ENCODE peak calls at places on chromosomes 5 and 9, in four cellular contexts. One of them, this sample, is unnamed.

GRCh38 chr5:10607023-10607665 is 43.3 kb downstream of the ANKRD33B start:
- DNase-seq in RWPE1: no peak
- DNase-seq in T-helper 1 cell: no peak
- DNase-seq in activated CD8-positive, alpha-beta memory T cell treated with anti-CD3 and anti-CD28 coated beads, Interleukin-2, amount 50 U/mL, for 4 hours: no peak
- DNase-seq in this sample: peak

GRCh38 chr9:87195306-87195705 is 248.0 kb upstream of the GAS1 start:
- DNase-seq in RWPE1: no peak
- DNase-seq in T-helper 1 cell: no peak
- DNase-seq in activated CD8-positive, alpha-beta memory T cell treated with anti-CD3 and anti-CD28 coated beads, Interleukin-2, amount 50 U/mL, for 4 hours: no peak
- DNase-seq in this sample: no peak

GRCh38 chr9:126151671-126152050 is 175.0 kb upstream of the MVB12B start:
- DNase-seq in RWPE1: peak
- DNase-seq in T-helper 1 cell: no peak
- DNase-seq in activated CD8-positive, alpha-beta memory T cell treated with anti-CD3 and anti-CD28 coated beads, Interleukin-2, amount 50 U/mL, for 4 hours: no peak
- DNase-seq in this sample: no peak

GRCh38 chr5:72280655-72281069 is 39.4 kb downstream of the MRPS27 start:
- DNase-seq in RWPE1: peak
- DNase-seq in T-helper 1 cell: no peak
- DNase-seq in activated CD8-positive, alpha-beta memory T cell treated with anti-CD3 and anti-CD28 coated beads, Interleukin-2, amount 50 U/mL, for 4 hours: no peak
- DNase-seq in this sample: peak

GRCh38 chr9:70013598-70014196 is 30.0 kb upstream of the MAMDC2 start:
- DNase-seq in RWPE1: peak
- DNase-seq in T-helper 1 cell: no peak
- DNase-seq in activated CD8-positive, alpha-beta memory T cell treated with anti-CD3 and anti-CD28 coated beads, Interleukin-2, amount 50 U/mL, for 4 hours: no peak
- DNase-seq in this sample: no peak

GRCh38 chr5:68405026-68405684 is 189.6 kb downstream of the PIK3R1 start:
- DNase-seq in RWPE1: peak
- DNase-seq in T-helper 1 cell: no peak
- DNase-seq in activated CD8-positive, alpha-beta memory T cell treated with anti-CD3 and anti-CD28 coated beads, Interleukin-2, amount 50 U/mL, for 4 hours: no peak
- DNase-seq in this sample: no peak

GRCh38 chr9:131585375-131585774 is 40.1 kb downstream of the PRRT1B start:
- DNase-seq in RWPE1: no peak
- DNase-seq in T-helper 1 cell: no peak
- DNase-seq in activated CD8-positive, alpha-beta memory T cell treated with anti-CD3 and anti-CD28 coated beads, Interleukin-2, amount 50 U/mL, for 4 hours: peak
- DNase-seq in this sample: no peak

GRCh38 chr9:87894998-87895625 is 12.4 kb downstream of the SPATA31E1 start:
- DNase-seq in RWPE1: no peak
- DNase-seq in T-helper 1 cell: no peak
- DNase-seq in activated CD8-positive, alpha-beta memory T cell treated with anti-CD3 and anti-CD28 coated beads, Interleukin-2, amount 50 U/mL, for 4 hours: no peak
- DNase-seq in this sample: no peak

GRCh38 chr9:80437825-80438224 is 866.1 kb downstream of the TLE4 start:
- DNase-seq in RWPE1: no peak
- DNase-seq in T-helper 1 cell: no peak
- DNase-seq in activated CD8-positive, alpha-beta memory T cell treated with anti-CD3 and anti-CD28 coated beads, Interleukin-2, amount 50 U/mL, for 4 hours: no peak
- DNase-seq in this sample: no peak

GRCh38 chr5:168239325-168239724 is 52.1 kb upstream of the WWC1 start:
- DNase-seq in RWPE1: no peak
- DNase-seq in T-helper 1 cell: no peak
- DNase-seq in activated CD8-positive, alpha-beta memory T cell treated with anti-CD3 and anti-CD28 coated beads, Interleukin-2, amount 50 U/mL, for 4 hours: no peak
- DNase-seq in this sample: no peak

GRCh38 chr9:72588336-72588735 is 66.9 kb downstream of the TMC1 start:
- DNase-seq in RWPE1: no peak
- DNase-seq in T-helper 1 cell: no peak
- DNase-seq in activated CD8-positive, alpha-beta memory T cell treated with anti-CD3 and anti-CD28 coated beads, Interleukin-2, amount 50 U/mL, for 4 hours: no peak
- DNase-seq in this sample: no peak

GRCh38 chr9:33439731-33440130 is 7.7 kb downstream of the AQP3 start:
- DNase-seq in RWPE1: no peak
- DNase-seq in T-helper 1 cell: no peak
- DNase-seq in activated CD8-positive, alpha-beta memory T cell treated with anti-CD3 and anti-CD28 coated beads, Interleukin-2, amount 50 U/mL, for 4 hours: no peak
- DNase-seq in this sample: no peak

GRCh38 chr5:109312695-109313094 is 97.1 kb downstream of the PJA2 start:
- DNase-seq in RWPE1: no peak
- DNase-seq in T-helper 1 cell: no peak
- DNase-seq in activated CD8-positive, alpha-beta memory T cell treated with anti-CD3 and anti-CD28 coated beads, Interleukin-2, amount 50 U/mL, for 4 hours: no peak
- DNase-seq in this sample: no peak

GRCh38 chr5:81760521-81760920 is 9.6 kb upstream of the SSBP2 start:
- DNase-seq in RWPE1: no peak
- DNase-seq in T-helper 1 cell: no peak
- DNase-seq in activated CD8-positive, alpha-beta memory T cell treated with anti-CD3 and anti-CD28 coated beads, Interleukin-2, amount 50 U/mL, for 4 hours: no peak
- DNase-seq in this sample: no peak

GRCh38 chr5:116145416-116145815 is 60.6 kb downstream of the COMMD10 start:
- DNase-seq in RWPE1: no peak
- DNase-seq in T-helper 1 cell: no peak
- DNase-seq in activated CD8-positive, alpha-beta memory T cell treated with anti-CD3 and anti-CD28 coated beads, Interleukin-2, amount 50 U/mL, for 4 hours: no peak
- DNase-seq in this sample: no peak

GRCh38 chr9:122056484-122056883 is 36.6 kb downstream of the TTLL11 start:
- DNase-seq in RWPE1: peak
- DNase-seq in T-helper 1 cell: no peak
- DNase-seq in activated CD8-positive, alpha-beta memory T cell treated with anti-CD3 and anti-CD28 coated beads, Interleukin-2, amount 50 U/mL, for 4 hours: no peak
- DNase-seq in this sample: no peak

GRCh38 chr5:172148381-172148780 is 39.6 kb downstream of the STK10 start:
- DNase-seq in RWPE1: no peak
- DNase-seq in T-helper 1 cell: no peak
- DNase-seq in activated CD8-positive, alpha-beta memory T cell treated with anti-CD3 and anti-CD28 coated beads, Interleukin-2, amount 50 U/mL, for 4 hours: no peak
- DNase-seq in this sample: no peak

GRCh38 chr9:136052433-136052880 is 42.6 kb downstream of the NACC2 start:
- DNase-seq in RWPE1: peak
- DNase-seq in T-helper 1 cell: no peak
- DNase-seq in activated CD8-positive, alpha-beta memory T cell treated with anti-CD3 and anti-CD28 coated beads, Interleukin-2, amount 50 U/mL, for 4 hours: no peak
- DNase-seq in this sample: peak

GRCh38 chr9:13993482-13994267 is 320.3 kb downstream of the NFIB start:
- DNase-seq in RWPE1: no peak
- DNase-seq in T-helper 1 cell: no peak
- DNase-seq in activated CD8-positive, alpha-beta memory T cell treated with anti-CD3 and anti-CD28 coated beads, Interleukin-2, amount 50 U/mL, for 4 hours: no peak
- DNase-seq in this sample: no peak

GRCh38 chr9:98039474-98040072 is 17.0 kb upstream of the NANS start:
- DNase-seq in RWPE1: no peak
- DNase-seq in T-helper 1 cell: no peak
- DNase-seq in activated CD8-positive, alpha-beta memory T cell treated with anti-CD3 and anti-CD28 coated beads, Interleukin-2, amount 50 U/mL, for 4 hours: no peak
- DNase-seq in this sample: no peak

GRCh38 chr9:82031538-82032280 is 43.1 kb downstream of the SPATA31D1 start:
- DNase-seq in RWPE1: peak
- DNase-seq in T-helper 1 cell: no peak
- DNase-seq in activated CD8-positive, alpha-beta memory T cell treated with anti-CD3 and anti-CD28 coated beads, Interleukin-2, amount 50 U/mL, for 4 hours: no peak
- DNase-seq in this sample: no peak

GRCh38 chr9:117273612-117274011 is 141.2 kb downstream of the ASTN2 start:
- DNase-seq in RWPE1: no peak
- DNase-seq in T-helper 1 cell: no peak
- DNase-seq in activated CD8-positive, alpha-beta memory T cell treated with anti-CD3 and anti-CD28 coated beads, Interleukin-2, amount 50 U/mL, for 4 hours: no peak
- DNase-seq in this sample: no peak

GRCh38 chr5:16693879-16694278 is 77.1 kb upstream of the RETREG1 start:
- DNase-seq in RWPE1: no peak
- DNase-seq in T-helper 1 cell: no peak
- DNase-seq in activated CD8-positive, alpha-beta memory T cell treated with anti-CD3 and anti-CD28 coated beads, Interleukin-2, amount 50 U/mL, for 4 hours: no peak
- DNase-seq in this sample: no peak

GRCh38 chr9:95067057-95067456 is 250.5 kb downstream of the FANCC start:
- DNase-seq in RWPE1: no peak
- DNase-seq in T-helper 1 cell: no peak
- DNase-seq in activated CD8-positive, alpha-beta memory T cell treated with anti-CD3 and anti-CD28 coated beads, Interleukin-2, amount 50 U/mL, for 4 hours: no peak
- DNase-seq in this sample: no peak

GRCh38 chr9:71729816-71730526 is 38.3 kb downstream of the CEMIP2 start:
- DNase-seq in RWPE1: peak
- DNase-seq in T-helper 1 cell: no peak
- DNase-seq in activated CD8-positive, alpha-beta memory T cell treated with anti-CD3 and anti-CD28 coated beads, Interleukin-2, amount 50 U/mL, for 4 hours: no peak
- DNase-seq in this sample: no peak

GRCh38 chr5:141647242-141647641 is 4.0 kb downstream of the FCHSD1 start:
- DNase-seq in RWPE1: no peak
- DNase-seq in T-helper 1 cell: no peak
- DNase-seq in activated CD8-positive, alpha-beta memory T cell treated with anti-CD3 and anti-CD28 coated beads, Interleukin-2, amount 50 U/mL, for 4 hours: no peak
- DNase-seq in this sample: no peak

GRCh38 chr9:97918641-97919040 is 3.7 kb downstream of the TRMO start:
- DNase-seq in RWPE1: no peak
- DNase-seq in T-helper 1 cell: no peak
- DNase-seq in activated CD8-positive, alpha-beta memory T cell treated with anti-CD3 and anti-CD28 coated beads, Interleukin-2, amount 50 U/mL, for 4 hours: no peak
- DNase-seq in this sample: no peak

GRCh38 chr5:7886849-7887460 is 18.0 kb downstream of the MTRR start:
- DNase-seq in RWPE1: peak
- DNase-seq in T-helper 1 cell: no peak
- DNase-seq in activated CD8-positive, alpha-beta memory T cell treated with anti-CD3 and anti-CD28 coated beads, Interleukin-2, amount 50 U/mL, for 4 hours: no peak
- DNase-seq in this sample: peak

GRCh38 chr9:81393985-81394811 is 295.1 kb downstream of the TLE1 start:
- DNase-seq in RWPE1: no peak
- DNase-seq in T-helper 1 cell: no peak
- DNase-seq in activated CD8-positive, alpha-beta memory T cell treated with anti-CD3 and anti-CD28 coated beads, Interleukin-2, amount 50 U/mL, for 4 hours: no peak
- DNase-seq in this sample: no peak